ENCODE peak calls at places on chromosomes 11 and 22, in six cellular contexts. R is fibroblast of the aortic adventitia, Z is fibroblast of villous mesenchyme, E is foreskin fibroblast, M is cardiac muscle cell, C is mucosa of descending colon. O is an unnamed sample.

GRCh38 chr11:65258988-65259387 is 2.8 kb upstream of the POLA2 start:
- DNase-seq in R (no peak), Z (no peak), E (no peak), M (no peak), C (no peak), O (no peak)

GRCh38 chr11:2801711-2802388 is 83.7 kb downstream of the CDKN1C start:
- DNase-seq in R (no peak), Z (no peak), E (no peak), M (no peak), C (peak; percentile 14), O (no peak)

GRCh38 chr22:38649841-38650522 is 6.2 kb downstream of the FAM227A start:
- DNase-seq in R (no peak), Z (no peak), E (no peak), M (no peak), C (no peak), O (peak; percentile 29)

GRCh38 chr22:39446239-39446721 is 10.5 kb upstream of the MGAT3 start:
- DNase-seq in R (no peak), Z (no peak), E (no peak), M (no peak), C (peak; percentile 58), O (no peak)

GRCh38 chr11:65709661-65710060 is 2.4 kb upstream of the KAT5 start:
- DNase-seq in R (peak; percentile 27), Z (peak; percentile 79), E (no peak), M (peak; percentile 61), C (no peak), O (no peak)

GRCh38 chr11:75589933-75590332 is 27.9 kb downstream of the SERPINH1 start:
- DNase-seq in R (no peak), Z (no peak), E (no peak), M (no peak), C (no peak), O (no peak)

GRCh38 chr11:69928124-69928523 is 108.9 kb upstream of the FGF3 start:
- DNase-seq in R (no peak), Z (no peak), E (no peak), M (no peak), C (peak; percentile 11), O (no peak)

GRCh38 chr11:69483696-69484426 is 2.4 kb downstream of the LINC01488 start:
- DNase-seq in R (no peak), Z (no peak), E (no peak), M (no peak), C (peak; percentile 25), O (no peak)

GRCh38 chr11:76625787-76626186 is 44.8 kb downstream of the LRRC32 start:
- DNase-seq in R (no peak), Z (no peak), E (no peak), M (no peak), C (no peak), O (no peak)

GRCh38 chr22:30290679-30291333 is 1.5 kb upstream of the CASTOR1 start:
- DNase-seq in R (peak; percentile 71), Z (peak; percentile 51), E (peak; percentile 71), M (peak; percentile 87), C (peak; percentile 67), O (peak; percentile 73)

GRCh38 chr11:67582026-67582425 is 1.6 kb upstream of the GSTP1 start:
- DNase-seq in R (no peak), Z (no peak), E (no peak), M (no peak), C (no peak), O (no peak)

GRCh38 chr11:125223901-125224331 is 59.4 kb downstream of the PKNOX2 start:
- DNase-seq in R (no peak), Z (no peak), E (no peak), M (no peak), C (no peak), O (no peak)

GRCh38 chr11:77038825-77039326 is 4.7 kb downstream of the B3GNT6 start:
- DNase-seq in R (no peak), Z (no peak), E (no peak), M (no peak), C (no peak), O (no peak)

GRCh38 chr11:61888043-61888442 is 3.3 kb downstream of the FADS3 start:
- DNase-seq in R (peak; percentile 91), Z (peak; percentile 83), E (peak; percentile 91), M (peak; percentile 94), C (no peak), O (peak; percentile 92)

GRCh38 chr11:44037658-44037998 is 10.2 kb upstream of the ACCSL start:
- DNase-seq in R (no peak), Z (no peak), E (no peak), M (no peak), C (no peak), O (no peak)
- TF ChIP-seq CTCF in R (no peak), Z (no peak), E (no peak), M (no peak), C (no peak), O (no peak)

GRCh38 chr11:73334244-73335203 is 26.4 kb downstream of the ARHGEF17 start:
- DNase-seq in R (peak; percentile 83), Z (peak; percentile 97), E (peak; percentile 85), M (peak; percentile 90), C (peak; percentile 67), O (peak; percentile 56)
- H3K4me3 ChIP-seq in R (peak overlapping the region; percentile 31), Z (peak overlapping the region; percentile 10), E (peak overlapping the region; percentile 5), M (no peak overlapping the region), C (no peak overlapping the region), O (no peak overlapping the region)

GRCh38 chr22:49959782-49960158 is 802 bp upstream of the PIM3 start:
- DNase-seq in R (no peak), Z (no peak), E (no peak), M (peak; percentile 30), C (peak; percentile 84), O (peak; percentile 48)
- TF ChIP-seq CTCF in R (no peak), Z (no peak), E (no peak), M (no peak), C (no peak), O (no peak)

DNA sequence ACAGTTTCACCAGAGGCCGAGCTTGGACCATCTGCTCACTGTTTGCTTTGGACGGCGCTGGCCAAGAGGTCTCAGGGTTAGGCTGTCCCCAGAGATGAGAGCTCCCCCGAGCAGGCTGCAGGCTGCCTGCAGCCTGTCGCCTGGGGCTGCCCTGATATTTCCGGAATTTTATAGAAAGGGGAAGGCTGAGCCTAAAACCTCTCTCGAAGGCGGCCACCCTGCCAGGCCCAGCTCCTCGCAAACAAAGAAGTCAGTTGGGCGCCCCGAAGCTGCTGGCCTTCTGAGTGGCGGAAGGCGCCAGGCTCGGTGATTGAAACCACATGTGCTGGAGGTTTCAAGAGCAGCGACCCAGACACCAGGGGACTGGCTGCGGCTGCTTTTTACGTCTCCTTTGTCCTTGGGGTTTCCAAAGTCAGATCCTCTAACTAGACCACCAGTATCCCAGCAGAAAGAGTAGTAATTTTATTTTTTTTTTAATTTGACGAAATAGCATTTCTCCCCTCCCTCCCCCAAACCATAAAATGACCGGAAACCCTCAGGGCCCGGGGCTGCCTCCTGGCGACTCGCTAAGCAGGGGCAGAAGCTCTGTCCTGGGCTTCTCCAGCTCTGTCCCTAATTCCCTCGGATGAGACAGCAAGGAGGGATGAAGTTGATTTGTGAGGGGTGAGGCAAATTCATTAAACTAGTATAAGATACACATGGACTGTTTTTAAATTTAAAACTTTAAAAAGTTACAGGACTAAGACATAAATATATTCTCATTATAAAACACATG is 57.4 kb downstream of the CLMP start:
- DNase-seq in R (peak; percentile 92), Z (peak; percentile 88), E (peak; percentile 90), M (peak; percentile 91), C (peak; percentile 52), O (no peak)
- H3K4me3 ChIP-seq in R (peak overlapping the region; percentile 28), Z (no peak overlapping the region), E (peak overlapping the region; percentile 36), M (no peak overlapping the region), C (no peak overlapping the region), O (no peak overlapping the region)

GRCh38 chr22:16783930-16784354 is 41.3 kb downstream of the XKR3 start:
- DNase-seq in R (no peak), Z (no peak), E (no peak), M (no peak), C (no peak), O (no peak)
- TF ChIP-seq CTCF in R (peak; percentile 31), Z (no peak), E (no peak), M (no peak), C (no peak), O (peak; percentile 30)

GRCh38 chr11:1387521-1387920 is 2.2 kb upstream of the BRSK2 start:
- DNase-seq in R (no peak), Z (no peak), E (no peak), M (no peak), C (no peak), O (no peak)

GRCh38 chr11:1384206-1384965 is 5.3 kb upstream of the BRSK2 start:
- DNase-seq in R (no peak), Z (no peak), E (no peak), M (no peak), C (no peak), O (no peak)

GRCh38 chr11:1382429-1382828 is 7.3 kb upstream of the BRSK2 start:
- DNase-seq in R (no peak), Z (no peak), E (no peak), M (no peak), C (no peak), O (no peak)

GRCh38 chr11:1381793-1382425 is 7.8 kb upstream of the BRSK2 start:
- DNase-seq in R (no peak), Z (no peak), E (no peak), M (no peak), C (no peak), O (no peak)

DNA sequence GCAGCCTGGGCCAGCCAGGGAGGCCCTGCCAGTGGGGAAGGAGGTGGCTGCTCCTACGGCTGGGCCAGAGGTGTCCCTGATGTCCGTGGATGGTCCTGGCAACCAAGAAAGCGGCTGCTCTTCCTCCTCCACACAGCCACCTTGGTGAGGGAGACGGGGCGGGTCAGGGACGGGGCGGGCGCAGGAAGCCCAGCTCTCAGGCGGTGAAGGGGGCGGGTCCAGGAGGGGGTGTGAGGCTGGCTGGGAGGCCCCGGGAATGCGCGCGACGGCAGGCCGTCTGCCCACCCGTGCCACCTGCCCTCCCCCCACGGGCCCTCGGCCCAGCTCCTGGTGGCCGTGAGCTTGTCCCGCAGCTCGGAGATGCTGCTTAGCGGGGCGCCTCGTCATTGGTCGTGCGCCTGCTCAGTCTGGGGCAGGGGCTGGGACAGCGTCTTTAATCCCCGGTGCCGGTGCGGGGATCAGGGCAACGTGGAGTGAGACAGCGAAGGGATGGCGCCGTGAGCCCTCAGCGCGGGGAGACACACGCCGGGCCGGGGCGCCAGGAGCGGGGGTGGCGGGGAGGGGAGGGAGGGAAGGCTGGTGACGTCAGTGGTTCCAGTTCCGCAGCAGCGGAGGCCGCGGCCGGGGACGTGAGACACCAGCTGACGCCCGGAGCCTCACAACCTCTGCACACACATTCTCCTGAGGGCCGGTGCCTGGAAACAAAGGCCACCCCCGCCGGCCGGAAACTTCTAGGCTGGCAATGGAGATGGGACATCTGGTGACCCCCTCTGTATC is 6.7 kb upstream of the BRSK2 start:
- DNase-seq in R (peak; percentile 45), Z (peak; percentile 73), E (peak; percentile 70), M (peak; percentile 76), C (peak; percentile 79), O (peak; percentile 62)
- H3K4me3 ChIP-seq in R (peak overlapping the region; percentile 62), Z (peak overlapping the region; percentile 64), E (peak overlapping the region; percentile 55), M (peak overlapping the region; percentile 34), C (no peak overlapping the region), O (peak overlapping the region; percentile 43)

GRCh38 chr11:91220476-91221202 is 997.8 kb upstream of the CHORDC1 start:
- DNase-seq in R (peak; percentile 54), Z (peak; percentile 33), E (peak; percentile 41), M (peak; percentile 55), C (no peak), O (peak; percentile 95)
- TF ChIP-seq CTCF in R (no peak), Z (peak; percentile 4), E (no peak), M (no peak), C (no peak), O (no peak)

O was measured in epithelial cell of esophagus.